ENCODE peak calls at places on chromosomes 11 and 22, in five cellular contexts. One of them, this sample, is unnamed.

GRCh38 chr22:42050641-42051040 is 20.0 kb downstream of the NAGA start:
- DNase-seq in cardiac fibroblast: no peak
- DNase-seq in bronchial epithelial cell: no peak
- DNase-seq in activated CD4-positive, alpha-beta T cell treated with anti-CD3 and anti-CD28 coated beads, Interleukin-2, amount 10 ng/mL, durations not matched to agents 7 days and 5 days: no peak
- DNase-seq in stimulated activated CD4-positive, alpha-beta T cell treated with anti-CD3 and anti-CD28 coated beads, Interleukin-1b, Interleukin-23, amount 100 ng/mL, for 1 hour: no peak
- DNase-seq in this sample: no peak

GRCh38 chr11:125995313-125995712 is 49.5 kb downstream of the VSIG10L2 start:
- DNase-seq in stimulated activated CD4-positive, alpha-beta T cell treated with anti-CD3 and anti-CD28 coated beads, Interleukin-1b, Interleukin-23, amount 100 ng/mL, for 1 hour: peak
- DNase-seq in activated CD4-positive, alpha-beta T cell treated with anti-CD3 and anti-CD28 coated beads, Interleukin-2, amount 10 ng/mL, durations not matched to agents 7 days and 5 days: no peak
- DNase-seq in cardiac fibroblast: no peak
- DNase-seq in bronchial epithelial cell: no peak
- DNase-seq in this sample: peak

GRCh38 chr11:124915541-124916369 is 3.3 kb upstream of the HEPN1 start:
- DNase-seq in stimulated activated CD4-positive, alpha-beta T cell treated with anti-CD3 and anti-CD28 coated beads, Interleukin-1b, Interleukin-23, amount 100 ng/mL, for 1 hour: no peak
- DNase-seq in bronchial epithelial cell: peak
- DNase-seq in cardiac fibroblast: peak
- DNase-seq in activated CD4-positive, alpha-beta T cell treated with anti-CD3 and anti-CD28 coated beads, Interleukin-2, amount 10 ng/mL, durations not matched to agents 7 days and 5 days: no peak
- DNase-seq in this sample: peak

GRCh38 chr11:102429691-102430090 is 22.9 kb downstream of the TMEM123 start:
- DNase-seq in bronchial epithelial cell: no peak
- DNase-seq in cardiac fibroblast: no peak
- DNase-seq in activated CD4-positive, alpha-beta T cell treated with anti-CD3 and anti-CD28 coated beads, Interleukin-2, amount 10 ng/mL, durations not matched to agents 7 days and 5 days: no peak
- DNase-seq in stimulated activated CD4-positive, alpha-beta T cell treated with anti-CD3 and anti-CD28 coated beads, Interleukin-1b, Interleukin-23, amount 100 ng/mL, for 1 hour: no peak
- DNase-seq in this sample: no peak

GRCh38 chr22:27193636-27194035 is 536.2 kb downstream of the MIAT start:
- DNase-seq in activated CD4-positive, alpha-beta T cell treated with anti-CD3 and anti-CD28 coated beads, Interleukin-2, amount 10 ng/mL, durations not matched to agents 7 days and 5 days: no peak
- DNase-seq in bronchial epithelial cell: no peak
- DNase-seq in stimulated activated CD4-positive, alpha-beta T cell treated with anti-CD3 and anti-CD28 coated beads, Interleukin-1b, Interleukin-23, amount 100 ng/mL, for 1 hour: no peak
- DNase-seq in cardiac fibroblast: no peak
- DNase-seq in this sample: no peak

GRCh38 chr11:22927793-22928192 is 67.5 kb upstream of the CCDC179 start:
- DNase-seq in bronchial epithelial cell: no peak
- DNase-seq in cardiac fibroblast: no peak
- DNase-seq in activated CD4-positive, alpha-beta T cell treated with anti-CD3 and anti-CD28 coated beads, Interleukin-2, amount 10 ng/mL, durations not matched to agents 7 days and 5 days: no peak
- DNase-seq in stimulated activated CD4-positive, alpha-beta T cell treated with anti-CD3 and anti-CD28 coated beads, Interleukin-1b, Interleukin-23, amount 100 ng/mL, for 1 hour: no peak
- DNase-seq in this sample: no peak

GRCh38 chr11:47241740-47242400 is 6.7 kb downstream of the ACP2 start:
- DNase-seq in cardiac fibroblast: peak
- DNase-seq in stimulated activated CD4-positive, alpha-beta T cell treated with anti-CD3 and anti-CD28 coated beads, Interleukin-1b, Interleukin-23, amount 100 ng/mL, for 1 hour: no peak
- DNase-seq in activated CD4-positive, alpha-beta T cell treated with anti-CD3 and anti-CD28 coated beads, Interleukin-2, amount 10 ng/mL, durations not matched to agents 7 days and 5 days: no peak
- DNase-seq in bronchial epithelial cell: peak
- DNase-seq in this sample: no peak

GRCh38 chr11:22466809-22467208 is 128.6 kb downstream of the SLC17A6 start:
- DNase-seq in bronchial epithelial cell: peak
- DNase-seq in activated CD4-positive, alpha-beta T cell treated with anti-CD3 and anti-CD28 coated beads, Interleukin-2, amount 10 ng/mL, durations not matched to agents 7 days and 5 days: no peak
- DNase-seq in stimulated activated CD4-positive, alpha-beta T cell treated with anti-CD3 and anti-CD28 coated beads, Interleukin-1b, Interleukin-23, amount 100 ng/mL, for 1 hour: no peak
- DNase-seq in cardiac fibroblast: peak
- DNase-seq in this sample: peak

GRCh38 chr11:123973816-123974215 is 3.8 kb downstream of the OR10S1 start:
- DNase-seq in activated CD4-positive, alpha-beta T cell treated with anti-CD3 and anti-CD28 coated beads, Interleukin-2, amount 10 ng/mL, durations not matched to agents 7 days and 5 days: no peak
- DNase-seq in cardiac fibroblast: peak
- DNase-seq in stimulated activated CD4-positive, alpha-beta T cell treated with anti-CD3 and anti-CD28 coated beads, Interleukin-1b, Interleukin-23, amount 100 ng/mL, for 1 hour: no peak
- DNase-seq in bronchial epithelial cell: peak
- DNase-seq in this sample: peak

GRCh38 chr22:29587938-29588699 is 7.2 kb upstream of the NIPSNAP1 start:
- DNase-seq in cardiac fibroblast: peak
- DNase-seq in bronchial epithelial cell: peak
- DNase-seq in stimulated activated CD4-positive, alpha-beta T cell treated with anti-CD3 and anti-CD28 coated beads, Interleukin-1b, Interleukin-23, amount 100 ng/mL, for 1 hour: no peak
- DNase-seq in activated CD4-positive, alpha-beta T cell treated with anti-CD3 and anti-CD28 coated beads, Interleukin-2, amount 10 ng/mL, durations not matched to agents 7 days and 5 days: no peak
- DNase-seq in this sample: peak

GRCh38 chr11:117197006-117197405 is 2.2 kb upstream of the TAGLN start:
- DNase-seq in stimulated activated CD4-positive, alpha-beta T cell treated with anti-CD3 and anti-CD28 coated beads, Interleukin-1b, Interleukin-23, amount 100 ng/mL, for 1 hour: no peak
- DNase-seq in bronchial epithelial cell: no peak
- DNase-seq in cardiac fibroblast: no peak
- DNase-seq in activated CD4-positive, alpha-beta T cell treated with anti-CD3 and anti-CD28 coated beads, Interleukin-2, amount 10 ng/mL, durations not matched to agents 7 days and 5 days: no peak
- DNase-seq in this sample: no peak

GRCh38 chr11:19980388-19980787 is 179.9 kb downstream of the DBX1 start:
- DNase-seq in bronchial epithelial cell: no peak
- DNase-seq in activated CD4-positive, alpha-beta T cell treated with anti-CD3 and anti-CD28 coated beads, Interleukin-2, amount 10 ng/mL, durations not matched to agents 7 days and 5 days: no peak
- DNase-seq in cardiac fibroblast: no peak
- DNase-seq in stimulated activated CD4-positive, alpha-beta T cell treated with anti-CD3 and anti-CD28 coated beads, Interleukin-1b, Interleukin-23, amount 100 ng/mL, for 1 hour: no peak
- DNase-seq in this sample: peak

GRCh38 chr11:44939673-44940072 is 11.0 kb downstream of the TP53I11 start:
- DNase-seq in bronchial epithelial cell: no peak
- DNase-seq in activated CD4-positive, alpha-beta T cell treated with anti-CD3 and anti-CD28 coated beads, Interleukin-2, amount 10 ng/mL, durations not matched to agents 7 days and 5 days: no peak
- DNase-seq in stimulated activated CD4-positive, alpha-beta T cell treated with anti-CD3 and anti-CD28 coated beads, Interleukin-1b, Interleukin-23, amount 100 ng/mL, for 1 hour: no peak
- DNase-seq in cardiac fibroblast: no peak
- DNase-seq in this sample: no peak

GRCh38 chr22:46024136-46024840 is 47.3 kb upstream of the WNT7B start:
- DNase-seq in stimulated activated CD4-positive, alpha-beta T cell treated with anti-CD3 and anti-CD28 coated beads, Interleukin-1b, Interleukin-23, amount 100 ng/mL, for 1 hour: no peak
- DNase-seq in cardiac fibroblast: no peak
- DNase-seq in bronchial epithelial cell: no peak
- DNase-seq in activated CD4-positive, alpha-beta T cell treated with anti-CD3 and anti-CD28 coated beads, Interleukin-2, amount 10 ng/mL, durations not matched to agents 7 days and 5 days: no peak
- DNase-seq in this sample: no peak

GRCh38 chr22:38819387-38819940 is 24.4 kb downstream of the NPTXR start:
- DNase-seq in bronchial epithelial cell: no peak
- DNase-seq in stimulated activated CD4-positive, alpha-beta T cell treated with anti-CD3 and anti-CD28 coated beads, Interleukin-1b, Interleukin-23, amount 100 ng/mL, for 1 hour: no peak
- DNase-seq in activated CD4-positive, alpha-beta T cell treated with anti-CD3 and anti-CD28 coated beads, Interleukin-2, amount 10 ng/mL, durations not matched to agents 7 days and 5 days: no peak
- DNase-seq in cardiac fibroblast: no peak
- DNase-seq in this sample: no peak

GRCh38 chr11:85918910-85919794 is 64.0 kb downstream of the CCDC83 start:
- DNase-seq in cardiac fibroblast: peak
- DNase-seq in activated CD4-positive, alpha-beta T cell treated with anti-CD3 and anti-CD28 coated beads, Interleukin-2, amount 10 ng/mL, durations not matched to agents 7 days and 5 days: no peak
- DNase-seq in stimulated activated CD4-positive, alpha-beta T cell treated with anti-CD3 and anti-CD28 coated beads, Interleukin-1b, Interleukin-23, amount 100 ng/mL, for 1 hour: no peak
- DNase-seq in bronchial epithelial cell: no peak
- DNase-seq in this sample: no peak

GRCh38 chr22:46029036-46029435 is 52.1 kb upstream of the WNT7B start:
- DNase-seq in stimulated activated CD4-positive, alpha-beta T cell treated with anti-CD3 and anti-CD28 coated beads, Interleukin-1b, Interleukin-23, amount 100 ng/mL, for 1 hour: no peak
- DNase-seq in activated CD4-positive, alpha-beta T cell treated with anti-CD3 and anti-CD28 coated beads, Interleukin-2, amount 10 ng/mL, durations not matched to agents 7 days and 5 days: no peak
- DNase-seq in bronchial epithelial cell: no peak
- DNase-seq in cardiac fibroblast: no peak
- DNase-seq in this sample: no peak

GRCh38 chr11:9574556-9574805 is 1.0 kb downstream of the WEE1 start:
- DNase-seq in bronchial epithelial cell: no peak
- DNase-seq in cardiac fibroblast: peak
- DNase-seq in stimulated activated CD4-positive, alpha-beta T cell treated with anti-CD3 and anti-CD28 coated beads, Interleukin-1b, Interleukin-23, amount 100 ng/mL, for 1 hour: no peak
- DNase-seq in activated CD4-positive, alpha-beta T cell treated with anti-CD3 and anti-CD28 coated beads, Interleukin-2, amount 10 ng/mL, durations not matched to agents 7 days and 5 days: no peak
- DNase-seq in this sample: peak

GRCh38 chr11:72039108-72039850 is 40.6 kb downstream of the IL18BP start:
- DNase-seq in stimulated activated CD4-positive, alpha-beta T cell treated with anti-CD3 and anti-CD28 coated beads, Interleukin-1b, Interleukin-23, amount 100 ng/mL, for 1 hour: no peak
- DNase-seq in activated CD4-positive, alpha-beta T cell treated with anti-CD3 and anti-CD28 coated beads, Interleukin-2, amount 10 ng/mL, durations not matched to agents 7 days and 5 days: no peak
- DNase-seq in cardiac fibroblast: peak
- DNase-seq in bronchial epithelial cell: no peak
- DNase-seq in this sample: peak

GRCh38 chr11:35029979-35030378 is 109.0 kb upstream of the CD44 start:
- DNase-seq in cardiac fibroblast: peak
- DNase-seq in bronchial epithelial cell: peak
- DNase-seq in activated CD4-positive, alpha-beta T cell treated with anti-CD3 and anti-CD28 coated beads, Interleukin-2, amount 10 ng/mL, durations not matched to agents 7 days and 5 days: peak
- DNase-seq in stimulated activated CD4-positive, alpha-beta T cell treated with anti-CD3 and anti-CD28 coated beads, Interleukin-1b, Interleukin-23, amount 100 ng/mL, for 1 hour: no peak
- DNase-seq in this sample: peak

GRCh38 chr22:30210235-30210831 is 36.2 kb downstream of the LIF start:
- DNase-seq in bronchial epithelial cell: peak
- DNase-seq in activated CD4-positive, alpha-beta T cell treated with anti-CD3 and anti-CD28 coated beads, Interleukin-2, amount 10 ng/mL, durations not matched to agents 7 days and 5 days: no peak
- DNase-seq in cardiac fibroblast: peak
- DNase-seq in stimulated activated CD4-positive, alpha-beta T cell treated with anti-CD3 and anti-CD28 coated beads, Interleukin-1b, Interleukin-23, amount 100 ng/mL, for 1 hour: no peak
- DNase-seq in this sample: peak

GRCh38 chr11:44585421-44585820 is 20.0 kb downstream of the CD82 start:
- DNase-seq in cardiac fibroblast: no peak
- DNase-seq in bronchial epithelial cell: no peak
- DNase-seq in activated CD4-positive, alpha-beta T cell treated with anti-CD3 and anti-CD28 coated beads, Interleukin-2, amount 10 ng/mL, durations not matched to agents 7 days and 5 days: no peak
- DNase-seq in stimulated activated CD4-positive, alpha-beta T cell treated with anti-CD3 and anti-CD28 coated beads, Interleukin-1b, Interleukin-23, amount 100 ng/mL, for 1 hour: no peak
- DNase-seq in this sample: no peak

GRCh38 chr11:72736452-72737069 is 15.6 kb downstream of the ARAP1 start:
- DNase-seq in cardiac fibroblast: peak
- DNase-seq in activated CD4-positive, alpha-beta T cell treated with anti-CD3 and anti-CD28 coated beads, Interleukin-2, amount 10 ng/mL, durations not matched to agents 7 days and 5 days: peak
- DNase-seq in stimulated activated CD4-positive, alpha-beta T cell treated with anti-CD3 and anti-CD28 coated beads, Interleukin-1b, Interleukin-23, amount 100 ng/mL, for 1 hour: peak
- DNase-seq in bronchial epithelial cell: peak
- DNase-seq in this sample: peak

GRCh38 chr11:11279956-11280689 is 72.9 kb downstream of the CSNK2A3 start:
- DNase-seq in activated CD4-positive, alpha-beta T cell treated with anti-CD3 and anti-CD28 coated beads, Interleukin-2, amount 10 ng/mL, durations not matched to agents 7 days and 5 days: peak
- DNase-seq in stimulated activated CD4-positive, alpha-beta T cell treated with anti-CD3 and anti-CD28 coated beads, Interleukin-1b, Interleukin-23, amount 100 ng/mL, for 1 hour: no peak
- DNase-seq in bronchial epithelial cell: peak
- DNase-seq in cardiac fibroblast: peak
- DNase-seq in this sample: peak

GRCh38 chr22:36435516-36436415 is 45.7 kb downstream of the TXN2 start:
- DNase-seq in stimulated activated CD4-positive, alpha-beta T cell treated with anti-CD3 and anti-CD28 coated beads, Interleukin-1b, Interleukin-23, amount 100 ng/mL, for 1 hour: no peak
- DNase-seq in activated CD4-positive, alpha-beta T cell treated with anti-CD3 and anti-CD28 coated beads, Interleukin-2, amount 10 ng/mL, durations not matched to agents 7 days and 5 days: peak
- DNase-seq in cardiac fibroblast: no peak
- DNase-seq in bronchial epithelial cell: peak
- DNase-seq in this sample: no peak

GRCh38 chr11:34468209-34468841 is 29.6 kb downstream of the CAT start:
- DNase-seq in bronchial epithelial cell: peak
- DNase-seq in stimulated activated CD4-positive, alpha-beta T cell treated with anti-CD3 and anti-CD28 coated beads, Interleukin-1b, Interleukin-23, amount 100 ng/mL, for 1 hour: peak
- DNase-seq in cardiac fibroblast: peak
- DNase-seq in activated CD4-positive, alpha-beta T cell treated with anti-CD3 and anti-CD28 coated beads, Interleukin-2, amount 10 ng/mL, durations not matched to agents 7 days and 5 days: peak
- DNase-seq in this sample: peak

GRCh38 chr22:48359613-48359965 is 1468.1 kb downstream of the BRD1 start:
- DNase-seq in cardiac fibroblast: no peak
- DNase-seq in bronchial epithelial cell: no peak
- DNase-seq in activated CD4-positive, alpha-beta T cell treated with anti-CD3 and anti-CD28 coated beads, Interleukin-2, amount 10 ng/mL, durations not matched to agents 7 days and 5 days: no peak
- DNase-seq in stimulated activated CD4-positive, alpha-beta T cell treated with anti-CD3 and anti-CD28 coated beads, Interleukin-1b, Interleukin-23, amount 100 ng/mL, for 1 hour: no peak
- DNase-seq in this sample: no peak

GRCh38 chr11:65773784-65774411 is 6.9 kb downstream of the AP5B1 start:
- DNase-seq in bronchial epithelial cell: peak
- DNase-seq in stimulated activated CD4-positive, alpha-beta T cell treated with anti-CD3 and anti-CD28 coated beads, Interleukin-1b, Interleukin-23, amount 100 ng/mL, for 1 hour: no peak
- DNase-seq in activated CD4-positive, alpha-beta T cell treated with anti-CD3 and anti-CD28 coated beads, Interleukin-2, amount 10 ng/mL, durations not matched to agents 7 days and 5 days: no peak
- DNase-seq in cardiac fibroblast: no peak
- DNase-seq in this sample: no peak

GRCh38 chr11:88359529-88359928 is 22.0 kb upstream of the CTSC start:
- DNase-seq in stimulated activated CD4-positive, alpha-beta T cell treated with anti-CD3 and anti-CD28 coated beads, Interleukin-1b, Interleukin-23, amount 100 ng/mL, for 1 hour: no peak
- DNase-seq in bronchial epithelial cell: no peak
- DNase-seq in activated CD4-positive, alpha-beta T cell treated with anti-CD3 and anti-CD28 coated beads, Interleukin-2, amount 10 ng/mL, durations not matched to agents 7 days and 5 days: no peak
- DNase-seq in cardiac fibroblast: no peak
- DNase-seq in this sample: no peak